ENCODE peak calls at places on chromosomes 13 and 19, in seven cellular contexts. D is HCT116, P is H1, L is Panc1, W is SK-N-SH, B is HepG2, J is K562. I is an unnamed sample.

GRCh38 chr19:17061205-17061604 is 14.0 kb downstream of the HAUS8 start:
- DNase-seq in D (no peak), P (no peak), L (no peak), W (no peak), B (no peak), J (no peak), I (no peak)

GRCh38 chr13:112072531-112073244 is 5.7 kb downstream of the SOX1 start:
- DNase-seq in D (no peak), P (peak), L (no peak), W (no peak), B (no peak), J (no peak), I (no peak)

GRCh38 chr13:112184261-112184660 is 117.3 kb downstream of the SOX1 start:
- DNase-seq in D (no peak), P (no peak), L (no peak), W (no peak), B (no peak), J (no peak), I (no peak)

GRCh38 chr13:79973533-79973963 is 367.4 kb downstream of the SPRY2 start:
- DNase-seq in D (no peak), P (no peak), L (no peak), W (peak), B (no peak), J (peak), I (no peak)

GRCh38 chr19:12802267-12803106 is 618 bp downstream of the THSD8 start:
- DNase-seq in D (no peak), P (no peak), L (no peak), W (no peak), B (no peak), J (peak), I (no peak)

GRCh38 chr13:91845612-91846011 is 447.2 kb downstream of the GPC5 start:
- DNase-seq in D (no peak), P (no peak), L (no peak), W (no peak), B (no peak), J (no peak), I (no peak)

GRCh38 chr19:17255150-17255621 is 9.4 kb downstream of the USHBP1 start:
- DNase-seq in D (no peak), P (no peak), L (no peak), W (no peak), B (peak), J (no peak), I (no peak)

GRCh38 chr19:50187937-50188336 is 15.5 kb upstream of the MYH14 start:
- DNase-seq in D (no peak), P (no peak), L (no peak), W (no peak), B (no peak), J (no peak), I (no peak)

GRCh38 chr13:47539317-47539716 is 461.8 kb downstream of the SUCLA2 start:
- DNase-seq in D (no peak), P (no peak), L (no peak), W (no peak), B (no peak), J (no peak), I (no peak)

GRCh38 chr13:110555601-110556223 is 5.8 kb downstream of the RAB20 start:
- DNase-seq in D (no peak), P (no peak), L (no peak), W (no peak), B (peak), J (no peak), I (no peak)

GRCh38 chr13:98482476-98483444 is 94.1 kb downstream of the STK24 start:
- DNase-seq in D (no peak), P (no peak), L (peak), W (no peak), B (no peak), J (no peak), I (no peak)

GRCh38 chr13:33932765-33933406 is 114.9 kb downstream of the RFC3 start:
- DNase-seq in D (no peak), P (no peak), L (no peak), W (peak), B (no peak), J (no peak), I (no peak)

GRCh38 chr19:15101479-15102082 is 5.6 kb upstream of the SYDE1 start:
- DNase-seq in D (peak), P (peak), L (peak), W (peak), B (peak), J (peak), I (no peak)

GRCh38 chr13:82740442-82740841 is 1141.8 kb downstream of the SLITRK1 start:
- DNase-seq in D (no peak), P (no peak), L (no peak), W (no peak), B (no peak), J (no peak), I (no peak)

GRCh38 chr19:44847144-44848035 is 1.3 kb downstream of the NECTIN2 start:
- DNase-seq in D (peak), P (peak), L (no peak), W (peak), B (peak), J (peak), I (no peak)

GRCh38 chr19:485583-486236 is 10.6 kb upstream of the MADCAM1 start:
- DNase-seq in D (no peak), P (no peak), L (no peak), W (peak), B (peak), J (no peak), I (no peak)

DNA sequence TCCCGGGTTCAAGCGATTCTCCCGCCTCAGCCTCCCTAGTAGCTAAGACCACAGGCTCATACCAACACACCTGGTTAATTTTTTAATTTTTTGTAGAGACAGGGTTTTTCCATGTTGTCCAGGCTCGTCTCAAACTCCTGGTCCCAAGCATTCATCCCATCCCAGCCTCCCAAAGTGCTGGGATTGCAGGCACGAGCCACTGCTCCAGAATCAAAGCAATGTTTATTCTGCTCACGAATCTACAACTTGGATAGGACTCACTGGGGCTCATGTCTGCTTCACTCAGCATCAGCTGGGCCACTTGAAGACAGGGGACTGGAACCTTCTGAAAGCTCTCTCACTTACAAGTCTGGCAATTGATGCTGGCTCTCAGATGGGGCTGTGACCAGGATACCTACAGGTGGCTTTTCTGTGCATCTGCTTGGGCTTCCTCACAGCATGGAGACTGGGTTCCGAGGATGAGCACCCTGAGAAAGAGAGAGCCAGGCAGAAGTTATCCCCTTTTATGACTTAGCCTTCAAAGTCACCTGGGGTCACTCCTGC is 8.2 kb upstream of the ZNF792 start:
- DNase-seq in D (no peak), P (no peak), L (no peak), W (no peak), B (no peak), J (no peak), I (no peak)
- TF ChIP-seq SIN3A in D (no peak), P (no peak), L (no peak), W (no peak), B (no peak), J (no peak), I (no peak)

DNA sequence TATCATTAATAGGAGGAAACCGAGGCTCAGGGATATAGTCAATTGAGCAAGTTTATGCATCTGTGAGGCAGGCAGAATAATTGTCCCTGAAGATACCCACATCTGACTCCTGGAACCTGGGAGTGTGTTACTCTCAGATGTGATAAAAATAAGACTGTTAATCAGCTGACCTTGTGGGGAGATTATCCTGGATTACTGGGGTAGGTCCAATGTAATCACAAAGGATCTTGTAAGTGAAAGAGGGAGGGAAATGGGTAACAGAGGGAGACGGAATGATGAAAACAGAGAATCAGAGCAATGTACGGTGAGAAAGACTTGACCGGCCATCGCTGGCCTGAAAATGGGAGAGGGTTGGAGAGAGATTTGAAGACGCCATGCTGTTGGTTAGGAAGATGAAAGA is 3.2 kb upstream of the EDDM13 start:
- DNase-seq in D (no peak), P (no peak), L (no peak), W (no peak), B (no peak), J (no peak), I (no peak)
- TF ChIP-seq SIN3A in D (no peak), P (no peak), L (no peak), W (no peak), B (no peak), J (no peak), I (no peak)

GRCh38 chr19:10412257-10412977 is 7.9 kb upstream of the PDE4A start:
- DNase-seq in D (no peak), P (no peak), L (no peak), W (no peak), B (no peak), J (no peak), I (peak)
- TF ChIP-seq SIN3A in D (no peak), P (no peak), L (no peak), W (no peak), B (no peak), J (no peak), I (no peak)

GRCh38 chr19:47593860-47594259 is 15.1 kb upstream of the BICRA start:
- DNase-seq in D (no peak), P (no peak), L (no peak), W (no peak), B (no peak), J (no peak), I (no peak)

GRCh38 chr19:47595937-47596336 is 13.0 kb upstream of the BICRA start:
- DNase-seq in D (no peak), P (no peak), L (no peak), W (no peak), B (no peak), J (no peak), I (no peak)

GRCh38 chr19:47601180-47601904 is 7.6 kb upstream of the BICRA start:
- DNase-seq in D (no peak), P (no peak), L (no peak), W (no peak), B (peak), J (no peak), I (no peak)

GRCh38 chr19:47600246-47601179 is 8.4 kb upstream of the BICRA start:
- DNase-seq in D (peak), P (peak), L (peak), W (peak), B (peak), J (peak), I (peak)

GRCh38 chr19:47598407-47599349 is 10.3 kb upstream of the BICRA start:
- DNase-seq in D (peak), P (peak), L (peak), W (no peak), B (peak), J (no peak), I (no peak)
- TF ChIP-seq SIN3A in D (no peak), P (peak), L (no peak), W (peak), B (no peak), J (no peak), I (no peak)

DNA sequence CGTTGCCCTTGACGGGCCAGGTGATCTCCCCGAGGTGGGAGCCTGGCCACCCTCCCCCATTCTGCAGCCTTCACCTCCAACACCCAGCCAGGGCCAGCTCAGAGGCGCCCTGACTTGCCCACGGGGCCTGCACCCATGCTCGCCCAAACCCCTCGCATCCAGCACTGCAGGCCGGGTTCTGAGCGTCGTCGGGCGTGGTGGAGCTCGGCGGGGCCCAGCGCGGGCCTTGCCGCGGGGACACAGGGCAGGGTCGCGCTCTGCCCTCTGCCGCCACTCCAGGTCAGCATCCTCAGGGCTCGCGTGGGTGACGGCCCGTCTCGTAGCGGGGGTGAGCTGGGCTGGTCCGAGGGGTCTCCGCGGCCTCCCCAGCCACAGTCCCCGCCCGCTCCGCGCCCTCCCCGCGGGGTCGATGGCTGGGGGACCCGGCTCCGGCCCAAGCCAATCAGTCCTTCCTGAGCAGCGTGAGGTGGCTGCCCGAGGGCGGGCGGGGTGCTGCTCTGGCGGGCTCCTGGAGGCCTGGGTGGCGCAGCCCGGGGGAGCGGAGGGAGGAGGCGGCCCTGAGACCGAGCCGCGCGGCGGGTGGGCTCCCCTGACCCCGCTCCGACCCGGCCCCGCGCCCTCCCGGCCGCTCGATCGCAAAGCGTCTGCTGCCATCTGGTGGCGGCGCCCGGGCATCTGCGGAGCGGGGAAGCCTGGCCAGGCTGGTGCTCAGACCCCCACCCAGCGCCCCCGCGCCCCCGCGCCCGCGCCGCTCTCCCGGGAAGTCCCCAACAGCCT is 61.4 kb downstream of the CCNE1 start:
- DNase-seq in D (no peak), P (peak), L (no peak), W (peak), B (no peak), J (peak), I (no peak)
- TF ChIP-seq SIN3A in D (no peak), P (no peak), L (no peak), W (no peak), B (no peak), J (no peak), I (no peak)